ENCODE peak calls at places on chromosomes 5 and 9, in six cellular contexts. C, H, Y, D, V and F are unnamed samples.

GRCh38 chr9:109063765-109064164 is 50.5 kb upstream of the CTNNAL1 start:
- DNase-seq in H (peak), V (no peak), Y (no peak), D (no peak), C (no peak), F (peak)

GRCh38 chr9:123763910-123764588 is 165.9 kb downstream of the DENND1A start:
- DNase-seq in V (no peak), Y (no peak), H (peak), D (no peak), C (no peak), F (peak)

GRCh38 chr9:94084314-94084713 is at the start of gene PTPDC1:
- DNase-seq in H (peak), V (no peak), D (no peak), Y (no peak), C (peak), F (peak)

GRCh38 chr5:176785184-176786145 is 24.9 kb upstream of the UNC5A start:
- DNase-seq in C (no peak), Y (no peak), H (no peak), D (no peak), V (no peak), F (no peak)

GRCh38 chr5:167952278-167952990 is 339.0 kb upstream of the WWC1 start:
- DNase-seq in H (no peak), D (no peak), V (no peak), Y (no peak), C (no peak), F (no peak)

GRCh38 chr9:70917277-70917676 is 204.1 kb downstream of the TRPM3 start:
- DNase-seq in V (no peak), C (no peak), Y (no peak), D (no peak), H (no peak), F (no peak)

GRCh38 chr5:22023784-22024183 is 829.4 kb downstream of the CDH12 start:
- DNase-seq in D (no peak), H (no peak), C (no peak), Y (no peak), V (no peak), F (no peak)

GRCh38 chr5:155728146-155728856 is 598.7 kb upstream of the SGCD start:
- DNase-seq in V (no peak), D (no peak), Y (no peak), H (no peak), C (peak), F (peak)

GRCh38 chr9:25678147-25678666 is at the start of gene TUSC1:
- DNase-seq in Y (peak), V (no peak), D (peak), H (peak), C (peak), F (peak)